ENCODE peak calls at places on chromosomes 13 and 19, in ten cellular contexts. D is stimulated activated CD4-positive, alpha-beta T cell treated with anti-CD3 and anti-CD28 coated beads, TNF-alpha, amount 100 ng/mL, for 48 hours; Y is T-helper 22 cell; V is MV-4-11; G is brain microvascular endothelial cell; O is activated T-helper 9 cell treated with anti-CD3 and anti-CD28 coated beads, Interleukin-2, amount 50 U/mL, for 16 hours; W is uterus; N is SK-N-DZ; F is T-helper 9 cell; R is anterior cingulate cortex. B is an unnamed sample.

GRCh38 chr19:19606021-19606420 is 12.5 kb downstream of the PBX4 start:
- DNase-seq in D (no peak), Y (peak; percentile 69), V (peak; percentile 41), G (no peak), O (no peak), W (no peak), N (no peak), F (peak; percentile 45), R (no peak), B (no peak)

GRCh38 chr19:49447485-49448431 is 3.9 kb downstream of the PIH1D1 start:
- DNase-seq in D (no peak), Y (no peak), V (no peak), G (no peak), O (no peak), W (peak; percentile 42), N (peak; percentile 24), F (no peak), R (no peak), B (no peak)

GRCh38 chr19:42356686-42357085 is 31.3 kb downstream of the MEGF8 start:
- DNase-seq in D (no peak), Y (no peak), V (no peak), G (no peak), O (no peak), W (no peak), N (no peak), F (no peak), R (no peak), B (no peak)

GRCh38 chr13:100275746-100276145 is 186.9 kb downstream of the PCCA start:
- DNase-seq in D (no peak), Y (no peak), V (no peak), G (no peak), O (no peak), W (no peak), N (no peak), F (no peak), R (no peak), B (no peak)

GRCh38 chr19:45492627-45493470 is 4.0 kb downstream of the RTN2 start:
- DNase-seq in D (no peak), Y (no peak), V (peak; percentile 47), G (peak; percentile 61), O (no peak), W (no peak), N (no peak), F (no peak), R (no peak), B (no peak)

GRCh38 chr13:70407486-70407885 is 299.2 kb upstream of the KLHL1 start:
- DNase-seq in D (no peak), Y (no peak), V (no peak), G (no peak), O (no peak), W (no peak), N (no peak), F (no peak), R (no peak), B (no peak)

GRCh38 chr19:42199440-42200115 is 17.9 kb downstream of the DEDD2 start:
- DNase-seq in D (no peak), Y (peak; percentile 45), V (peak; percentile 87), G (no peak), O (no peak), W (no peak), N (no peak), F (peak; percentile 36), R (no peak), B (no peak)

GRCh38 chr13:84362777-84363176 is 480.5 kb upstream of the SLITRK1 start:
- DNase-seq in D (no peak), Y (no peak), V (no peak), G (no peak), O (no peak), W (no peak), N (no peak), F (no peak), R (no peak), B (no peak)

GRCh38 chr19:12800873-12801465 is 631 bp downstream of the PRDX2 start:
- DNase-seq in D (no peak), Y (no peak), V (no peak), G (no peak), O (no peak), W (no peak), N (no peak), F (no peak), R (no peak), B (no peak)

GRCh38 chr13:113806104-113806471 is 47.1 kb downstream of the TMEM255B start:
- DNase-seq in D (no peak), Y (no peak), V (no peak), G (no peak), O (no peak), W (no peak), N (no peak), F (no peak), R (no peak), B (no peak)

GRCh38 chr19:41697198-41697855 is 9.3 kb upstream of the CEACAM7 start:
- DNase-seq in D (no peak), Y (no peak), V (no peak), G (no peak), O (no peak), W (no peak), N (no peak), F (no peak), R (no peak), B (no peak)

GRCh38 chr13:41064493-41064892 is 3.2 kb downstream of the WBP4 start:
- DNase-seq in D (no peak), Y (no peak), V (no peak), G (no peak), O (no peak), W (no peak), N (no peak), F (no peak), R (no peak), B (no peak)

GRCh38 chr13:21234537-21234936 is 58.1 kb downstream of the MRPL57 start:
- DNase-seq in D (no peak), Y (no peak), V (peak; percentile 47), G (no peak), O (no peak), W (no peak), N (peak; percentile 23), F (no peak), R (no peak), B (no peak)